ENCODE peak calls at places on chromosomes 16 and 17, in ten cellular contexts. F is right lobe of liver, K is heart right ventricle, P is A549, U is A673, S is SK-N-SH, X is AG10803, M is tibial artery, Y is MM.1S, G is BJ. A is an unnamed sample.

GRCh38 chr16:12548270-12548983 is 255.3 kb downstream of the CPPED1 start:
- DNase-seq in F (no peak), K (no peak), P (no peak), U (no peak), S (no peak), X (no peak), M (no peak), Y (no peak), G (no peak), A (no peak)

GRCh38 chr16:76574651-76575050 is 297.4 kb downstream of the CNTNAP4 start:
- DNase-seq in F (no peak), K (no peak), P (peak), U (no peak), S (no peak), X (no peak), M (no peak), Y (no peak), G (no peak), A (no peak)

GRCh38 chr17:14214271-14214670 is 22.4 kb downstream of the CDRT15 start:
- DNase-seq in F (no peak), K (no peak), P (no peak), U (no peak), S (no peak), X (peak), M (no peak), Y (no peak), G (no peak), A (no peak)

GRCh38 chr17:40978752-40979151 is 5.4 kb downstream of the KRT40 start:
- DNase-seq in F (no peak), K (no peak), P (no peak), U (no peak), S (no peak), X (no peak), M (no peak), Y (no peak), G (no peak), A (no peak)

GRCh38 chr17:45247429-45248131 is 14.3 kb downstream of the SPATA32 start:
- DNase-seq in F (peak), K (peak), P (peak), U (peak), S (peak), X (peak), M (peak), Y (peak), G (no peak), A (peak)

GRCh38 chr16:74734361-74735161 is 33.9 kb upstream of the MLKL start:
- DNase-seq in F (no peak), K (no peak), P (no peak), U (no peak), S (no peak), X (no peak), M (no peak), Y (no peak), G (no peak), A (no peak)

GRCh38 chr16:86775401-86775985 is 197.1 kb downstream of the FOXL1 start:
- DNase-seq in F (no peak), K (no peak), P (no peak), U (peak), S (no peak), X (peak), M (peak), Y (no peak), G (no peak), A (peak)

GRCh38 chr17:43312011-43312410 is 78.2 kb upstream of the RNU2-1 start:
- DNase-seq in F (no peak), K (no peak), P (no peak), U (no peak), S (no peak), X (no peak), M (peak), Y (no peak), G (no peak), A (no peak)

GRCh38 chr16:49754495-49755290 is 101.2 kb downstream of the ZNF423 start:
- DNase-seq in F (no peak), K (peak), P (no peak), U (peak), S (peak), X (peak), M (no peak), Y (peak), G (no peak), A (no peak)

GRCh38 chr17:4535667-4536258 is 19.4 kb downstream of the MYBBP1A start:
- DNase-seq in F (peak), K (no peak), P (no peak), U (no peak), S (no peak), X (no peak), M (no peak), Y (no peak), G (no peak), A (no peak)
- H3K4me3 ChIP-seq in F (no peak), K (peak), P (no peak), U (no peak), S (no peak), X (no peak), M (no peak), Y (no peak), G (no peak), A (no peak)

GRCh38 chr16:73060216-73060615 is 12.3 kb upstream of the ZFHX3 start:
- DNase-seq in F (no peak), K (no peak), P (peak), U (no peak), S (peak), X (no peak), M (peak), Y (no peak), G (no peak), A (no peak)
- H3K4me3 ChIP-seq in F (no peak), K (peak), P (peak), U (no peak), S (peak), X (peak), M (peak), Y (no peak), G (no peak), A (no peak)

GRCh38 chr17:29158515-29159275 is 21.5 kb downstream of the MYO18A start:
- DNase-seq in F (peak), K (no peak), P (no peak), U (no peak), S (no peak), X (peak), M (no peak), Y (no peak), G (no peak), A (peak)

GRCh38 chr17:29157310-29157709 is 22.9 kb downstream of the MYO18A start:
- DNase-seq in F (no peak), K (no peak), P (no peak), U (no peak), S (no peak), X (no peak), M (no peak), Y (no peak), G (no peak), A (no peak)

GRCh38 chr17:29160253-29160652 is 19.9 kb downstream of the MYO18A start:
- DNase-seq in F (no peak), K (no peak), P (no peak), U (no peak), S (no peak), X (no peak), M (no peak), Y (no peak), G (no peak), A (no peak)

GRCh38 chr17:29158096-29158495 is 22.1 kb downstream of the MYO18A start:
- DNase-seq in F (no peak), K (no peak), P (no peak), U (no peak), S (no peak), X (no peak), M (no peak), Y (no peak), G (no peak), A (peak)

GRCh38 chr17:29159286-29159860 is 20.8 kb downstream of the MYO18A start:
- DNase-seq in F (no peak), K (no peak), P (no peak), U (no peak), S (no peak), X (no peak), M (no peak), Y (no peak), G (no peak), A (no peak)
- H3K4me3 ChIP-seq in F (no peak), K (no peak), P (no peak), U (no peak), S (no peak), X (no peak), M (no peak), Y (peak), G (no peak), A (no peak)

GRCh38 chr17:33396818-33397217 is 103.7 kb upstream of the ASIC2 start:
- DNase-seq in F (no peak), K (no peak), P (no peak), U (no peak), S (no peak), X (no peak), M (no peak), Y (no peak), G (no peak), A (no peak)
- H3K4me3 ChIP-seq in F (no peak), K (no peak), P (no peak), U (no peak), S (no peak), X (no peak), M (no peak), Y (no peak), G (no peak), A (no peak)

GRCh38 chr16:55292491-55292890 is 31.5 kb upstream of the IRX6 start:
- DNase-seq in F (no peak), K (no peak), P (no peak), U (no peak), S (no peak), X (no peak), M (no peak), Y (no peak), G (no peak), A (no peak)
- H3K4me3 ChIP-seq in F (no peak), K (no peak), P (no peak), U (no peak), S (no peak), X (no peak), M (no peak), Y (no peak), G (no peak), A (no peak)

GRCh38 chr16:85055503-85056210 is 28.1 kb downstream of the KIAA0513 start:
- DNase-seq in F (no peak), K (no peak), P (no peak), U (no peak), S (peak), X (peak), M (no peak), Y (peak), G (no peak), A (peak)
- H3K4me3 ChIP-seq in F (no peak), K (peak), P (no peak), U (no peak), S (peak), X (peak), M (peak), Y (no peak), G (peak), A (no peak)

GRCh38 chr16:21652451-21652850 is at the start of gene IGSF6:
- DNase-seq in F (no peak), K (no peak), P (no peak), U (no peak), S (no peak), X (no peak), M (no peak), Y (no peak), G (no peak), A (no peak)

GRCh38 chr16:21654881-21655280 is 2.5 kb upstream of the IGSF6 start:
- DNase-seq in F (no peak), K (no peak), P (no peak), U (no peak), S (no peak), X (no peak), M (no peak), Y (no peak), G (no peak), A (no peak)

GRCh38 chr16:21656795-21657768 is 4.7 kb upstream of the IGSF6 start:
- DNase-seq in F (no peak), K (no peak), P (peak), U (peak), S (peak), X (peak), M (no peak), Y (peak), G (no peak), A (peak)

GRCh38 chr16:21650517-21650916 is 1.9 kb downstream of the IGSF6 start:
- DNase-seq in F (no peak), K (no peak), P (no peak), U (no peak), S (no peak), X (peak), M (no peak), Y (no peak), G (no peak), A (no peak)

DNA sequence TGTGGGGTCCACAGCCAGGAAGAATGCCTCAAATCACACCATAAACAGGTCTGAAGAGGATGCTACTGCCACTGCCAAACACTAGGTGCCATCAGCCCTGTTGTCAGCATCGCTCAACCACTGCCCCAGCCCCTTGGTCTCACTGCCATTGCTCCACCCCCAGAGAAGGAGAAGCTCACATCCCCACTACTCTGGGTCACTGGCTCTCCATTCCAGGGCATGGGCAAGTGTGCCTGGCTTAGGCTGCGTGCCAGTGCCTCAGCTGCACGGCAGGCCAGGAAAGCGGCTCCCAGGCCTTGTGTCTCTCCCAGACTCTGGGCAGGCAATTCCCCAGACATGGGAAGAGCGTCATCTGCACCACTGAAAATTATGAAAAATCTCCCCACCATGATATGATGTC is 1.2 kb upstream of the IGSF6 start:
- DNase-seq in F (no peak), K (no peak), P (no peak), U (no peak), S (no peak), X (no peak), M (no peak), Y (no peak), G (no peak), A (no peak)
- H3K4me3 ChIP-seq in F (no peak), K (no peak), P (no peak), U (no peak), S (no peak), X (no peak), M (no peak), Y (no peak), G (no peak), A (no peak)

A was measured in SJCRH30.